ENCODE peak calls at places on chromosome 20, in four cellular contexts. F, U, I and H are unnamed samples.
A peak's percentile ranks its signal among the peaks of the same experiment; 100 is the strongest.

GRCh38 chr20:47774081-47774777 is 11.1 kb downstream of the SULF2 start:
- DNase-seq in U (no peak), I (no peak), F (no peak), H (no peak)

GRCh38 chr20:47540443-47541354 is 39.0 kb downstream of the NCOA3 start:
- DNase-seq in F (no peak), I (no peak), U (no peak), H (no peak)

GRCh38 chr20:57902478-57902877 is 192.7 kb upstream of the PMEPA1 start:
- DNase-seq in F (no peak), U (no peak), I (no peak), H (no peak)

GRCh38 chr20:46227275-46227767 is 81.0 kb downstream of the CDH22 start:
- DNase-seq in F (no peak), U (no peak), I (no peak), H (no peak)

GRCh38 chr20:54173653-54174451 is at the start of gene CYP24A1:
- DNase-seq in U (no peak), I (no peak), F (no peak), H (no peak)

GRCh38 chr20:25532971-25533391 is 52.4 kb downstream of the NINL start:
- DNase-seq in I (no peak), U (no peak), F (peak; percentile 50), H (no peak)

GRCh38 chr20:50694379-50695143 is 3.2 kb upstream of the RIPOR3 start:
- DNase-seq in U (no peak), I (no peak), F (no peak), H (no peak)

GRCh38 chr20:43955244-43956191 is 40.9 kb downstream of the TOX2 start:
- DNase-seq in U (no peak), I (peak; percentile 23), F (no peak), H (no peak)

GRCh38 chr20:37165031-37165430 is 14.1 kb upstream of the RPN2 start:
- DNase-seq in U (no peak), F (no peak), I (no peak), H (no peak)

GRCh38 chr20:62433655-62434054 is 6.3 kb upstream of the RBBP8NL start:
- DNase-seq in U (no peak), F (peak; percentile 45), I (no peak), H (no peak)

GRCh38 chr20:46951405-46951804 is 56.8 kb downstream of the EYA2 start:
- DNase-seq in U (no peak), F (no peak), I (no peak), H (no peak)

GRCh38 chr20:25277051-25277801 is 29.3 kb downstream of the PYGB start:
- DNase-seq in F (no peak), I (no peak), U (no peak), H (no peak)

GRCh38 chr20:36360429-36360828 is 54.3 kb downstream of the DLGAP4 start:
- DNase-seq in I (no peak), F (no peak), U (no peak), H (no peak)

GRCh38 chr20:19812056-19812455 is 54.0 kb downstream of the RIN2 start:
- DNase-seq in F (no peak), U (no peak), I (no peak), H (no peak)

GRCh38 chr20:32727663-32728062 is 15.6 kb downstream of the COMMD7 start:
- DNase-seq in U (no peak), I (no peak), F (peak; percentile 21), H (no peak)

GRCh38 chr20:37693203-37693602 is 627 bp upstream of the CTNNBL1 start:
- DNase-seq in U (no peak), F (no peak), I (no peak), H (no peak)

GRCh38 chr20:31918471-31919105 is 33.3 kb downstream of the PDRG1 start:
- DNase-seq in I (no peak), U (no peak), F (no peak), H (no peak)

GRCh38 chr20:33859157-33859695 is 48.1 kb downstream of the CHMP4B start:
- DNase-seq in I (no peak), U (no peak), F (no peak), H (no peak)

GRCh38 chr20:6714202-6714800 is 53.2 kb upstream of the BMP2 start:
- DNase-seq in I (no peak), F (no peak), U (no peak), H (no peak)

GRCh38 chr20:23151008-23151703 is 65.0 kb upstream of the CD93 start:
- DNase-seq in I (no peak), F (no peak), U (no peak), H (no peak)

GRCh38 chr20:58127731-58128130 is 100.7 kb downstream of the ANKRD60 start:
- DNase-seq in I (no peak), F (no peak), U (no peak), H (no peak)

GRCh38 chr20:32474967-32475819 is 109.9 kb downstream of the NOL4L start:
- DNase-seq in F (peak; percentile 71), I (no peak), U (no peak), H (no peak)

GRCh38 chr20:36170542-36171215 is 16.1 kb downstream of the EPB41L1 start:
- DNase-seq in F (peak; percentile 29), I (no peak), U (no peak), H (no peak)